ENCODE peak calls at places on chromosomes 5 and 9, in eight cellular contexts. H is suprapubic skin, F is amygdala, Y is NCI-H524, Q is astrocyte of the spinal cord, T is GM13977, P is foreskin fibroblast, S is NCI-H510A. U is an unnamed sample.

GRCh38 chr5:145738227-145738626 is 96.9 kb downstream of the PRELID2 start:
- DNase-seq in H (no peak), F (no peak), Y (no peak), Q (no peak), T (no peak), P (no peak), S (no peak), U (no peak)

GRCh38 chr5:62502456-62503101 is 76.0 kb upstream of the LRRC70 start:
- DNase-seq in H (no peak), F (no peak), Y (no peak), Q (no peak), T (no peak), P (no peak), S (no peak), U (no peak)

GRCh38 chr5:124698774-124699173 is 47.7 kb downstream of the ZNF608 start:
- DNase-seq in H (no peak), F (no peak), Y (no peak), Q (peak; percentile 37), T (no peak), P (peak; percentile 66), S (no peak), U (no peak)

GRCh38 chr9:81244631-81245030 is 444.7 kb downstream of the TLE1 start:
- DNase-seq in H (no peak), F (no peak), Y (no peak), Q (no peak), T (no peak), P (peak; percentile 43), S (no peak), U (no peak)

GRCh38 chr5:746258-746761 is 38.2 kb downstream of the ZDHHC11B start:
- DNase-seq in H (no peak), F (no peak), Y (no peak), Q (no peak), T (peak; percentile 12), P (no peak), S (no peak), U (no peak)

GRCh38 chr5:58491216-58491892 is at the start of gene GAPT:
- DNase-seq in H (no peak), F (no peak), Y (no peak), Q (no peak), T (peak; percentile 6), P (no peak), S (no peak), U (no peak)

GRCh38 chr9:131707677-131708612 is 31.9 kb downstream of the RAPGEF1 start:
- DNase-seq in H (no peak), F (no peak), Y (no peak), Q (peak; percentile 67), T (no peak), P (peak; percentile 81), S (no peak), U (no peak)

GRCh38 chr9:750264-750967 is 91.1 kb upstream of the DMRT1 start:
- DNase-seq in H (peak; percentile 60), F (no peak), Y (peak; percentile 91), Q (no peak), T (no peak), P (no peak), S (no peak), U (no peak)

GRCh38 chr5:167934561-167934971 is 356.9 kb upstream of the WWC1 start:
- DNase-seq in H (no peak), F (no peak), Y (no peak), Q (peak; percentile 32), T (no peak), P (no peak), S (no peak), U (no peak)

GRCh38 chr5:175015028-175015427 is 290.6 kb downstream of the MSX2 start:
- DNase-seq in H (no peak), F (no peak), Y (no peak), Q (no peak), T (no peak), P (no peak), S (no peak), U (no peak)

GRCh38 chr5:82387041-82387818 is 109.1 kb upstream of the RPS23 start:
- DNase-seq in H (no peak), F (no peak), Y (peak; percentile 23), Q (peak; percentile 93), T (no peak), P (peak; percentile 45), S (no peak), U (no peak)

GRCh38 chr9:123654647-123655637 is 275.0 kb downstream of the DENND1A start:
- DNase-seq in H (no peak), F (no peak), Y (no peak), Q (no peak), T (no peak), P (no peak), S (no peak), U (no peak)

GRCh38 chr5:86337667-86338460 is 279.9 kb upstream of the COX7C start:
- DNase-seq in H (peak; percentile 75), F (no peak), Y (no peak), Q (no peak), T (no peak), P (no peak), S (no peak), U (no peak)

GRCh38 chr5:10500669-10501068 is 59.0 kb downstream of the ROPN1L start:
- DNase-seq in H (no peak), F (no peak), Y (no peak), Q (no peak), T (no peak), P (no peak), S (no peak), U (no peak)

GRCh38 chr5:37501152-37501551 is 122.0 kb downstream of the WDR70 start:
- DNase-seq in H (no peak), F (no peak), Y (no peak), Q (peak; percentile 23), T (no peak), P (peak; percentile 19), S (no peak), U (no peak)

GRCh38 chr9:4324513-4324912 is 24.6 kb upstream of the GLIS3 start:
- DNase-seq in H (no peak), F (no peak), Y (no peak), Q (peak; percentile 85), T (no peak), P (peak; percentile 84), S (no peak), U (no peak)

GRCh38 chr5:158013939-158014338 is 155.0 kb upstream of the CLINT1 start:
- DNase-seq in H (no peak), F (no peak), Y (peak; percentile 53), Q (no peak), T (peak; percentile 44), P (peak; percentile 24), S (no peak), U (peak; percentile 20)

GRCh38 chr5:89733772-89734171 is 675.8 kb downstream of the CETN3 start:
- DNase-seq in H (no peak), F (no peak), Y (no peak), Q (no peak), T (no peak), P (no peak), S (no peak), U (no peak)

GRCh38 chr5:142551242-142552067 is 134.4 kb downstream of the FGF1 start:
- DNase-seq in H (no peak), F (no peak), Y (no peak), Q (no peak), T (no peak), P (peak; percentile 64), S (no peak), U (no peak)

GRCh38 chr5:76458492-76458863 is 55.4 kb downstream of the IQGAP2 start:
- DNase-seq in H (no peak), F (no peak), Y (no peak), Q (no peak), T (no peak), P (no peak), S (no peak), U (no peak)

GRCh38 chr5:149658299-149658698 is 71.8 kb upstream of the PPARGC1B start:
- DNase-seq in H (no peak), F (no peak), Y (no peak), Q (no peak), T (no peak), P (no peak), S (no peak), U (no peak)

GRCh38 chr5:91641730-91642350 is 258.7 kb upstream of the ARRDC3 start:
- DNase-seq in H (no peak), F (no peak), Y (peak; percentile 70), Q (peak; percentile 75), T (peak; percentile 11), P (peak; percentile 74), S (no peak), U (peak; percentile 51)

GRCh38 chr9:84343111-84343521 is 2.6 kb upstream of the SLC28A3 start:
- DNase-seq in H (no peak), F (no peak), Y (no peak), Q (peak; percentile 28), T (no peak), P (no peak), S (no peak), U (no peak)

GRCh38 chr9:124794902-124795491 is 18.1 kb downstream of the OLFML2A start:
- DNase-seq in H (no peak), F (no peak), Y (no peak), Q (no peak), T (no peak), P (no peak), S (no peak), U (no peak)

GRCh38 chr9:114250235-114250568 is 72.7 kb upstream of the ORM1 start:
- DNase-seq in H (peak; percentile 88), F (peak; percentile 51), Y (peak; percentile 91), Q (peak; percentile 87), T (no peak), P (peak; percentile 97), S (no peak), U (no peak)

GRCh38 chr9:14373319-14373632 is 59.3 kb upstream of the NFIB start:
- DNase-seq in H (no peak), F (no peak), Y (no peak), Q (peak; percentile 30), T (no peak), P (peak; percentile 65), S (no peak), U (no peak)

GRCh38 chr5:131355972-131356528 is 92.2 kb downstream of the CDC42SE2 start:
- DNase-seq in H (no peak), F (no peak), Y (no peak), Q (peak; percentile 48), T (no peak), P (peak; percentile 31), S (no peak), U (no peak)

GRCh38 chr9:84866402-84866801 is 196.9 kb downstream of the NTRK2 start:
- DNase-seq in H (no peak), F (no peak), Y (no peak), Q (no peak), T (no peak), P (no peak), S (no peak), U (no peak)

U was measured in MM.1S.